ENCODE peak calls at places on chromosomes 4 and X, in nine cellular contexts. One of them, this sample, is unnamed. For H3K9me3, the result is how much of the 10 kb centered on the place peaks cover.

GRCh38 chr4:72391281-72391680 is 177.7 kb downstream of the ADAMTS3 start:
- DNase-seq in heart left ventricle: no peak
- DNase-seq in hepatocyte: no peak
- DNase-seq in OCI-LY7: no peak
- DNase-seq in right lobe of liver: no peak
- DNase-seq in uterus: no peak
- DNase-seq in fibroblast of lung: no peak
- DNase-seq in ovary: no peak
- DNase-seq in aorta: no peak
- DNase-seq in this sample: no peak

GRCh38 chrX:84155938-84156337 is 32.1 kb downstream of the RPS6KA6 start:
- DNase-seq in heart left ventricle: no peak
- DNase-seq in hepatocyte: no peak
- DNase-seq in OCI-LY7: no peak
- DNase-seq in right lobe of liver: no peak
- DNase-seq in uterus: no peak
- DNase-seq in fibroblast of lung: peak
- DNase-seq in ovary: no peak
- DNase-seq in aorta: no peak
- DNase-seq in this sample: no peak

GRCh38 chrX:331772-332495 is 13.3 kb upstream of the GTPBP6 start:
- DNase-seq in heart left ventricle: no peak
- DNase-seq in hepatocyte: no peak
- DNase-seq in OCI-LY7: no peak
- DNase-seq in right lobe of liver: peak
- DNase-seq in uterus: no peak
- DNase-seq in fibroblast of lung: no peak
- DNase-seq in ovary: no peak
- DNase-seq in aorta: peak
- DNase-seq in this sample: no peak

GRCh38 chr4:156961241-156962068 is 10.1 kb downstream of the PDGFC start:
- DNase-seq in heart left ventricle: no peak
- DNase-seq in hepatocyte: peak
- DNase-seq in OCI-LY7: no peak
- DNase-seq in right lobe of liver: no peak
- DNase-seq in uterus: no peak
- DNase-seq in fibroblast of lung: peak
- DNase-seq in ovary: no peak
- DNase-seq in aorta: no peak
- DNase-seq in this sample: no peak

GRCh38 chr4:184444215-184444952 is 30.0 kb downstream of the IRF2 start:
- DNase-seq in heart left ventricle: no peak
- DNase-seq in hepatocyte: no peak
- DNase-seq in OCI-LY7: no peak
- DNase-seq in right lobe of liver: no peak
- DNase-seq in uterus: no peak
- DNase-seq in fibroblast of lung: peak
- DNase-seq in ovary: no peak
- DNase-seq in aorta: no peak
- DNase-seq in this sample: no peak

GRCh38 chrX:134671207-134671750 is 13.0 kb upstream of the PLAC1 start:
- DNase-seq in heart left ventricle: no peak
- DNase-seq in hepatocyte: no peak
- DNase-seq in OCI-LY7: no peak
- DNase-seq in right lobe of liver: no peak
- DNase-seq in uterus: no peak
- DNase-seq in fibroblast of lung: peak
- DNase-seq in ovary: no peak
- DNase-seq in aorta: no peak
- DNase-seq in this sample: no peak

GRCh38 chr4:82811838-82812672 is 13.5 kb upstream of the SCD5 start:
- DNase-seq in heart left ventricle: no peak
- DNase-seq in hepatocyte: no peak
- DNase-seq in OCI-LY7: no peak
- DNase-seq in right lobe of liver: no peak
- DNase-seq in uterus: no peak
- DNase-seq in fibroblast of lung: peak
- DNase-seq in ovary: peak
- DNase-seq in aorta: no peak
- DNase-seq in this sample: no peak

GRCh38 chr4:42881262-42881661 is 11.3 kb upstream of the GRXCR1 start:
- DNase-seq in heart left ventricle: no peak
- DNase-seq in hepatocyte: no peak
- DNase-seq in OCI-LY7: no peak
- DNase-seq in right lobe of liver: no peak
- DNase-seq in uterus: no peak
- DNase-seq in fibroblast of lung: no peak
- DNase-seq in ovary: no peak
- DNase-seq in aorta: no peak
- DNase-seq in this sample: no peak

GRCh38 chrX:74458738-74459137 is 37.4 kb downstream of the SLC16A2 start:
- DNase-seq in heart left ventricle: no peak
- DNase-seq in hepatocyte: peak
- DNase-seq in OCI-LY7: no peak
- DNase-seq in right lobe of liver: no peak
- DNase-seq in uterus: no peak
- DNase-seq in fibroblast of lung: peak
- DNase-seq in ovary: no peak
- DNase-seq in aorta: no peak
- DNase-seq in this sample: no peak

GRCh38 chrX:102339312-102340298 is 92.6 kb downstream of the NXF2 start:
- DNase-seq in heart left ventricle: no peak
- DNase-seq in hepatocyte: no peak
- DNase-seq in OCI-LY7: no peak
- DNase-seq in right lobe of liver: peak
- DNase-seq in uterus: no peak
- DNase-seq in fibroblast of lung: no peak
- DNase-seq in ovary: no peak
- DNase-seq in aorta: peak
- DNase-seq in this sample: peak

GRCh38 chrX:137749282-137749681 is 183.4 kb downstream of the ZIC3 start:
- DNase-seq in heart left ventricle: no peak
- DNase-seq in hepatocyte: no peak
- DNase-seq in OCI-LY7: no peak
- DNase-seq in right lobe of liver: no peak
- DNase-seq in uterus: no peak
- DNase-seq in fibroblast of lung: no peak
- DNase-seq in ovary: no peak
- DNase-seq in aorta: no peak
- DNase-seq in this sample: no peak

GRCh38 chrX:11899091-11899490 is 141.1 kb downstream of the MSL3 start:
- DNase-seq in heart left ventricle: no peak
- DNase-seq in hepatocyte: no peak
- DNase-seq in OCI-LY7: no peak
- DNase-seq in right lobe of liver: no peak
- DNase-seq in uterus: no peak
- DNase-seq in fibroblast of lung: peak
- DNase-seq in ovary: no peak
- DNase-seq in aorta: no peak
- DNase-seq in this sample: no peak

GRCh38 chr4:183390374-183390773 is 54.1 kb upstream of the CDKN2AIP start:
- DNase-seq in heart left ventricle: no peak
- DNase-seq in hepatocyte: no peak
- DNase-seq in OCI-LY7: no peak
- DNase-seq in right lobe of liver: no peak
- DNase-seq in uterus: no peak
- DNase-seq in fibroblast of lung: no peak
- DNase-seq in ovary: no peak
- DNase-seq in aorta: no peak
- DNase-seq in this sample: no peak

GRCh38 chr4:83454626-83455025 is 997 bp downstream of the HELQ start:
- DNase-seq in heart left ventricle: no peak
- DNase-seq in hepatocyte: peak
- DNase-seq in OCI-LY7: no peak
- DNase-seq in right lobe of liver: no peak
- DNase-seq in uterus: no peak
- DNase-seq in fibroblast of lung: peak
- DNase-seq in ovary: no peak
- DNase-seq in aorta: no peak
- DNase-seq in this sample: no peak

GRCh38 chr4:61762722-61763627 is 562.8 kb downstream of the ADGRL3 start:
- DNase-seq in heart left ventricle: no peak
- DNase-seq in hepatocyte: no peak
- DNase-seq in OCI-LY7: no peak
- DNase-seq in right lobe of liver: no peak
- DNase-seq in uterus: no peak
- DNase-seq in fibroblast of lung: no peak
- DNase-seq in ovary: no peak
- DNase-seq in aorta: no peak
- DNase-seq in this sample: no peak

GRCh38 chr4:108546728-108547127 is 73.6 kb upstream of the RPL34 start:
- DNase-seq in heart left ventricle: no peak
- DNase-seq in hepatocyte: no peak
- DNase-seq in OCI-LY7: no peak
- DNase-seq in right lobe of liver: no peak
- DNase-seq in uterus: no peak
- DNase-seq in fibroblast of lung: no peak
- DNase-seq in ovary: no peak
- DNase-seq in aorta: no peak
- DNase-seq in this sample: no peak
- H3K9me3 ChIP-seq in heart left ventricle: under half
- H3K9me3 ChIP-seq in hepatocyte: under half
- H3K9me3 ChIP-seq in OCI-LY7: under half
- H3K9me3 ChIP-seq in right lobe of liver: under half
- H3K9me3 ChIP-seq in uterus: under half
- H3K9me3 ChIP-seq in fibroblast of lung: under half
- H3K9me3 ChIP-seq in ovary: under half
- H3K9me3 ChIP-seq in aorta: under half
- H3K9me3 ChIP-seq in this sample: under half

DNA sequence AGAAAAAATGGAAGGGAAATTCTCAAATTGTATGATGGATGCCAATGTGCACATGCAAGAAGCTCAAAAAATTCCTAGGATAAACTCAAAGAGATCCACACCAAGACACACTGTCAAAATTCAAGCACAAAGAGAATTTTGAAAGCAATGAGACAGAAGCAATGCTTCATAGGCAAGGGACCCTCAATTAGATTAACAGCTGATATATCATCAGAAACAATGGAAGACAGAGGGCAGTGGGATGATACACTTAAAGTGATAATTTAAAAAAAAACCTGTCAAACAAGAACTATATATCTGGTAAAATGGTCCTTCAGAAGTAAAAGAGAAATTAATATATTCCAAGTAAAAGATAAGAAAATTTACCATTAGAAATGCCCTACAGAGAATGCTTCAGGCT is 306.3 kb upstream of the PCDH7 start:
- DNase-seq in heart left ventricle: no peak
- DNase-seq in hepatocyte: no peak
- DNase-seq in OCI-LY7: no peak
- DNase-seq in right lobe of liver: no peak
- DNase-seq in uterus: no peak
- DNase-seq in fibroblast of lung: no peak
- DNase-seq in ovary: no peak
- DNase-seq in aorta: no peak
- DNase-seq in this sample: no peak
- H3K9me3 ChIP-seq in heart left ventricle: under half
- H3K9me3 ChIP-seq in hepatocyte: under half
- H3K9me3 ChIP-seq in OCI-LY7: under half
- H3K9me3 ChIP-seq in right lobe of liver: under half
- H3K9me3 ChIP-seq in uterus: under half
- H3K9me3 ChIP-seq in fibroblast of lung: under half
- H3K9me3 ChIP-seq in ovary: under half
- H3K9me3 ChIP-seq in aorta: under half
- H3K9me3 ChIP-seq in this sample: under half

DNA sequence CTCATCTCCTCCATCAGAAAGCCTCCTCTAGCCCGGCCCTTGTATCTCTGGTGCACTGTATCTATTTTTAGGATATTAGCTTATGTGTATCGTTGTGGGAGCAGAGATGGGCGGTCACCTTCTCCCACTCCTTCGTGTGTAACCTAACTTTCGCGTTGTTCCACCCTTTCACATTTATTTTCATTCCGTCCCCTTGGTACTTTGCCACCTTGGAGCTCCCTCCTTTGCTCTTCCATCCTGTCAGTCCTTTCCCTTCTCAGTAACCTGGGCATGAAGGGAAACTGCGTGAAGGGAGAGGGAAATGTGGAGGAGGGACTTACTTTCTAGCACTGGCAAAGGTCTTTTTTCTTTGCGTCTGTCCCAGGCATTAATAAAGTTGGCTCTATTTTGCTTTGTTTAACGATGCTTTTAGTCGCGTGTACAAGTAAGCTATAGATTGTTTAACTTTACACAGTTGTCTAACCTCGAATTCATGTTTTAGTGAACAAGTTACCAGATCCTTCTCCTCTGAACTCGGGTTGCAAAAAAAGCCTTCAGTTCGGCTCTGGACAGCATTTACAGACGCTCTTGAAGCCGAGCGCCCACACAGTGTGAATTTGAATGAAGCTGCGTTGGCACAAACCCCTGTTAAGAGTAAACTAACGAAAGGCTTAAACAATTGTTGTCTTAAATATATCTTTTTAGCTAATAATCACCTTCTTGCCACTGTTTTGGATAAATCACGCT is 3.9 kb downstream of the PCDH10 start:
- DNase-seq in heart left ventricle: no peak
- DNase-seq in hepatocyte: peak
- DNase-seq in OCI-LY7: no peak
- DNase-seq in right lobe of liver: no peak
- DNase-seq in uterus: no peak
- DNase-seq in fibroblast of lung: peak
- DNase-seq in ovary: no peak
- DNase-seq in aorta: no peak
- DNase-seq in this sample: no peak
- H3K9me3 ChIP-seq in heart left ventricle: under half
- H3K9me3 ChIP-seq in hepatocyte: under half
- H3K9me3 ChIP-seq in OCI-LY7: under half
- H3K9me3 ChIP-seq in right lobe of liver: under half
- H3K9me3 ChIP-seq in uterus: under half
- H3K9me3 ChIP-seq in fibroblast of lung: under half
- H3K9me3 ChIP-seq in ovary: under half
- H3K9me3 ChIP-seq in aorta: under half
- H3K9me3 ChIP-seq in this sample: under half

GRCh38 chr4:28251831-28252230 is 1391.2 kb downstream of the STIM2 start:
- DNase-seq in heart left ventricle: no peak
- DNase-seq in hepatocyte: no peak
- DNase-seq in OCI-LY7: no peak
- DNase-seq in right lobe of liver: no peak
- DNase-seq in uterus: no peak
- DNase-seq in fibroblast of lung: no peak
- DNase-seq in ovary: no peak
- DNase-seq in aorta: no peak
- DNase-seq in this sample: no peak

GRCh38 chr4:28259951-28260350 is 1399.3 kb downstream of the STIM2 start:
- DNase-seq in heart left ventricle: no peak
- DNase-seq in hepatocyte: no peak
- DNase-seq in OCI-LY7: no peak
- DNase-seq in right lobe of liver: no peak
- DNase-seq in uterus: no peak
- DNase-seq in fibroblast of lung: no peak
- DNase-seq in ovary: no peak
- DNase-seq in aorta: no peak
- DNase-seq in this sample: no peak

GRCh38 chr4:28250646-28251045 is 1390.0 kb downstream of the STIM2 start:
- DNase-seq in heart left ventricle: no peak
- DNase-seq in hepatocyte: no peak
- DNase-seq in OCI-LY7: no peak
- DNase-seq in right lobe of liver: no peak
- DNase-seq in uterus: no peak
- DNase-seq in fibroblast of lung: no peak
- DNase-seq in ovary: no peak
- DNase-seq in aorta: no peak
- DNase-seq in this sample: no peak

GRCh38 chr4:28254003-28254402 is 1393.4 kb downstream of the STIM2 start:
- DNase-seq in heart left ventricle: no peak
- DNase-seq in hepatocyte: no peak
- DNase-seq in OCI-LY7: no peak
- DNase-seq in right lobe of liver: no peak
- DNase-seq in uterus: no peak
- DNase-seq in fibroblast of lung: no peak
- DNase-seq in ovary: no peak
- DNase-seq in aorta: no peak
- DNase-seq in this sample: no peak

GRCh38 chr4:28256295-28256694 is 1395.7 kb downstream of the STIM2 start:
- DNase-seq in heart left ventricle: no peak
- DNase-seq in hepatocyte: no peak
- DNase-seq in OCI-LY7: no peak
- DNase-seq in right lobe of liver: no peak
- DNase-seq in uterus: no peak
- DNase-seq in fibroblast of lung: no peak
- DNase-seq in ovary: no peak
- DNase-seq in aorta: no peak
- DNase-seq in this sample: no peak
- H3K9me3 ChIP-seq in heart left ventricle: under half
- H3K9me3 ChIP-seq in hepatocyte: under half
- H3K9me3 ChIP-seq in OCI-LY7: under half
- H3K9me3 ChIP-seq in right lobe of liver: under half
- H3K9me3 ChIP-seq in uterus: under half
- H3K9me3 ChIP-seq in fibroblast of lung: under half
- H3K9me3 ChIP-seq in ovary: under half
- H3K9me3 ChIP-seq in aorta: under half
- H3K9me3 ChIP-seq in this sample: under half

This sample was measured in CD4-positive, CD25-positive, alpha-beta regulatory T cell.